ENCODE peak calls at places on chromosomes 11 and 22, in six cellular contexts. C is effector CD4-positive, alpha-beta T cell; D is NCI-H2029 treated with DMSO at 0.1 percent for 48 hours; I is H54; J is activated naive CD4-positive, alpha-beta T cell; F is Kasumi-1. S is an unnamed sample.

GRCh38 chr11:62544521-62545436 is 1.8 kb downstream of the AHNAK start:
- DNase-seq in C (no peak), D (no peak), I (peak), J (no peak), F (no peak), S (no peak)

GRCh38 chr11:95917188-95918036 is 6.5 kb downstream of the MTMR2 start:
- DNase-seq in C (no peak), D (peak), I (no peak), J (no peak), F (no peak), S (no peak)

GRCh38 chr22:24155597-24156145 is 25.6 kb upstream of the SUSD2 start:
- DNase-seq in C (peak), D (no peak), I (peak), J (peak), F (peak), S (peak)

GRCh38 chr22:45903355-45904149 is 73.4 kb downstream of the WNT7B start:
- DNase-seq in C (no peak), D (no peak), I (peak), J (no peak), F (no peak), S (no peak)

GRCh38 chr22:45642966-45643365 is 28.7 kb upstream of the ATXN10 start:
- DNase-seq in C (no peak), D (no peak), I (no peak), J (no peak), F (no peak), S (no peak)

GRCh38 chr11:84993386-84993785 is 633.8 kb downstream of the DLG2 start:
- DNase-seq in C (no peak), D (no peak), I (peak), J (no peak), F (no peak), S (no peak)

GRCh38 chr11:14892577-14892976 is 546 bp upstream of the CYP2R1 start:
- DNase-seq in C (no peak), D (no peak), I (no peak), J (no peak), F (no peak), S (no peak)

GRCh38 chr11:84564180-84564866 is 1062.8 kb downstream of the DLG2 start:
- DNase-seq in C (no peak), D (no peak), I (peak), J (no peak), F (peak), S (peak)

GRCh38 chr22:42353883-42354727 is 78.1 kb downstream of the NFAM1 start:
- DNase-seq in C (no peak), D (no peak), I (no peak), J (no peak), F (peak), S (no peak)

GRCh38 chr11:126578021-126578420 is 222.5 kb downstream of the ST3GAL4 start:
- DNase-seq in C (no peak), D (no peak), I (no peak), J (no peak), F (no peak), S (no peak)

GRCh38 chr22:42169055-42169469 is 38.5 kb upstream of the CYP2D6 start:
- DNase-seq in C (peak), D (no peak), I (no peak), J (peak), F (peak), S (peak)

GRCh38 chr22:49202226-49202625 is 625.4 kb downstream of the BRD1 start:
- DNase-seq in C (no peak), D (no peak), I (no peak), J (no peak), F (no peak), S (peak)

GRCh38 chr11:76543006-76543703 is 98.3 kb downstream of the EMSY start:
- DNase-seq in C (no peak), D (no peak), I (no peak), J (no peak), F (no peak), S (no peak)

GRCh38 chr22:44516841-44517240 is 18.8 kb upstream of the RTL6 start:
- DNase-seq in C (no peak), D (no peak), I (no peak), J (no peak), F (no peak), S (no peak)

GRCh38 chr11:78551066-78551465 is 23.6 kb downstream of the NARS2 start:
- DNase-seq in C (no peak), D (no peak), I (no peak), J (no peak), F (no peak), S (no peak)

GRCh38 chr11:17813391-17814059 is 78.9 kb downstream of the KCNC1 start:
- DNase-seq in C (no peak), D (no peak), I (no peak), J (no peak), F (no peak), S (no peak)

GRCh38 chr11:2721163-2721935 is 21.6 kb upstream of the KCNQ1OT1 start:
- DNase-seq in C (no peak), D (no peak), I (no peak), J (no peak), F (no peak), S (no peak)

GRCh38 chr22:42280836-42281235 is 10.4 kb upstream of the TCF20 start:
- DNase-seq in C (no peak), D (no peak), I (no peak), J (no peak), F (no peak), S (no peak)

GRCh38 chr11:67002297-67002913 is 20.5 kb upstream of the SYT12 start:
- DNase-seq in C (no peak), D (no peak), I (no peak), J (no peak), F (no peak), S (no peak)

GRCh38 chr22:42714768-42715430 is 5.8 kb downstream of the A4GALT start:
- DNase-seq in C (no peak), D (no peak), I (no peak), J (no peak), F (no peak), S (no peak)

GRCh38 chr11:135008001-135008405 is 596.0 kb upstream of the B3GAT1 start:
- DNase-seq in C (no peak), D (no peak), I (no peak), J (no peak), F (no peak), S (no peak)

GRCh38 chr22:27123880-27124279 is 466.5 kb downstream of the MIAT start:
- DNase-seq in C (no peak), D (no peak), I (no peak), J (no peak), F (no peak), S (no peak)

GRCh38 chr22:47811971-47812370 is 1049.5 kb downstream of the TBC1D22A start:
- DNase-seq in C (no peak), D (no peak), I (no peak), J (no peak), F (no peak), S (no peak)